ENCODE peak calls at places on chromosomes 11 and 22, in five cellular contexts. R is astrocyte, P is tibial artery, N is neural progenitor cell, Z is A549. Q is an unnamed sample. For H3K4me1, the result is how much of the 10 kb centered on the place peaks cover.

GRCh38 chr11:6488342-6488741 is 7.0 kb downstream of the TIMM10B start:
- DNase-seq in R (no peak), P (no peak), N (no peak), Z (no peak), Q (no peak)

GRCh38 chr11:28649922-28650321 is 541.7 kb downstream of the METTL15 start:
- DNase-seq in R (peak), P (no peak), N (no peak), Z (no peak), Q (no peak)

GRCh38 chr22:28075260-28075981 is 156.4 kb upstream of the PITPNB start:
- DNase-seq in R (peak), P (no peak), N (no peak), Z (peak), Q (peak)

GRCh38 chr11:122780296-122780949 is 57.9 kb upstream of the CRTAM start:
- DNase-seq in R (no peak), P (no peak), N (no peak), Z (no peak), Q (no peak)

GRCh38 chr11:19557185-19557584 is 155.5 kb upstream of the NAV2 start:
- DNase-seq in R (no peak), P (no peak), N (no peak), Z (no peak), Q (no peak)

GRCh38 chr11:113549061-113549460 is 73.9 kb upstream of the DRD2 start:
- DNase-seq in R (no peak), P (no peak), N (no peak), Z (no peak), Q (no peak)

GRCh38 chr11:123601136-123601535 is 53.3 kb downstream of the SCN3B start:
- DNase-seq in R (no peak), P (no peak), N (no peak), Z (no peak), Q (no peak)

GRCh38 chr22:40597541-40598453 is 38.7 kb downstream of the MRTFA start:
- DNase-seq in R (peak), P (no peak), N (no peak), Z (no peak), Q (no peak)

GRCh38 chr11:87263979-87264378 is 226.2 kb downstream of the TMEM135 start:
- DNase-seq in R (no peak), P (no peak), N (no peak), Z (no peak), Q (no peak)

GRCh38 chr11:60912851-60913550 is 957 bp upstream of the TMEM109 start:
- DNase-seq in R (no peak), P (peak), N (peak), Z (no peak), Q (no peak)

GRCh38 chr11:60915250-60915914 is 1.4 kb downstream of the TMEM109 start:
- DNase-seq in R (peak), P (peak), N (peak), Z (peak), Q (peak)

GRCh38 chr11:60912223-60912850 is 1.6 kb upstream of the TMEM109 start:
- DNase-seq in R (no peak), P (peak), N (peak), Z (no peak), Q (no peak)

GRCh38 chr11:60914620-60915249 is 777 bp downstream of the TMEM109 start:
- DNase-seq in R (peak), P (no peak), N (peak), Z (peak), Q (peak)

GRCh38 chr11:60913793-60914619 is at the start of gene TMEM109:
- DNase-seq in R (peak), P (peak), N (peak), Z (peak), Q (peak)
- H3K4me1 ChIP-seq in R (under half), P (under half), N (under half), Z (under half), Q (under half)

GRCh38 chr11:47950396-47950795 is 30.0 kb upstream of the PTPRJ start:
- DNase-seq in R (no peak), P (no peak), N (no peak), Z (no peak), Q (no peak)
- H3K4me1 ChIP-seq in R (under half), P (under half), N (under half), Z (under half), Q (under half)

DNA sequence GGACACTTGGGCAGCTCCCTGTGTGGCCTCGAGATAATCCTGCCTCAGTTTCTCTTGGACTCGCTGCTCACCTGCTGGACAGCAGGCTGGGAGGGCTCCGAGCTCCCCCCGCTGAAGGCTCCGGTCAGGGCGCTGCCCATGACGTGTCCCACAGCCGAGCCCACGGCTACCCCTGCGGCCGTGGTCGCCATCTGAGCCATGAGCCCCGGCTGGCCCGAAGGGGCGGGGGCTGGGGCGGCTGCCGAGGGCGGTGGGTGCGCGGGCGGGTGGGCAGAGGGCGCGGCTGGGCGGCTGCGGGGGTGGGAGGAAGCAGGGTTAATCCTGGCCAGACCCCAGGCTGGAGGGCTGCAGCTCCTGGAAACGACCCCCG is 484 bp downstream of the CHCHD10 start:
- DNase-seq in R (no peak), P (no peak), N (peak), Z (no peak), Q (no peak)
- H3K4me1 ChIP-seq in R (under half), P (half or more), N (under half), Z (under half), Q (under half)

GRCh38 chr22:30877662-30878515 is 90.7 kb downstream of the MORC2 start:
- DNase-seq in R (no peak), P (peak), N (no peak), Z (no peak), Q (no peak)

GRCh38 chr22:30876925-30877553 is 91.5 kb downstream of the MORC2 start:
- DNase-seq in R (peak), P (peak), N (no peak), Z (no peak), Q (peak)

GRCh38 chr22:30875481-30876215 is 92.9 kb downstream of the MORC2 start:
- DNase-seq in R (no peak), P (peak), N (no peak), Z (no peak), Q (peak)

GRCh38 chr22:30874431-30875370 is 93.9 kb downstream of the MORC2 start:
- DNase-seq in R (no peak), P (peak), N (no peak), Z (no peak), Q (no peak)

DNA sequence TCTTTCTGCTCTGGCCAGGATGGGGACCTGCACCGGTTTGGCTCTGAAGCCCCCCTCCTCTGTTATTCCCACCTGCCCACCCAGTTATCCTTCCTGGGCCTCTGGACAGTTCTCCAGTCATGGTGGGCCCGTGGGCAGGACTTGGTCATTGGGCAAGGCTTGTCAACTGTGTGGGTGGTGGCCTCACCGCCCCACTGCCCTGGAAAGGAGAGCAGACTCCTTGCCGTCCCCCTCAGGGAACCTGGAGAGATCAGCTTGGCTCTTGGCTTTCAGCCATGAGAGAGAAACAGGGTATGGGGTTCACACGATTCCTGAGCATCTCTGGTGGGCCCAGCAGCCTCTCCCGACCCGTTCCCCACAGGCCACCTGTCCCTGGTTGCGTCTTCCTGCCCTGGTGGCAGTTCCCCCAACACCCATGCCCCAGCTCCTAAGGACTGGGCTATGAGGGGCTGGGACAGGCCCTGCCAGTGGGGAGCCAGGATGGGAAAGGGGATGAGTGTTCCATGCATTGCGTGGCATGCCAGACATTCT is 92.3 kb downstream of the MORC2 start:
- DNase-seq in R (no peak), P (peak), N (no peak), Z (no peak), Q (no peak)
- H3K4me1 ChIP-seq in R (under half), P (under half), N (under half), Z (under half), Q (under half)

DNA sequence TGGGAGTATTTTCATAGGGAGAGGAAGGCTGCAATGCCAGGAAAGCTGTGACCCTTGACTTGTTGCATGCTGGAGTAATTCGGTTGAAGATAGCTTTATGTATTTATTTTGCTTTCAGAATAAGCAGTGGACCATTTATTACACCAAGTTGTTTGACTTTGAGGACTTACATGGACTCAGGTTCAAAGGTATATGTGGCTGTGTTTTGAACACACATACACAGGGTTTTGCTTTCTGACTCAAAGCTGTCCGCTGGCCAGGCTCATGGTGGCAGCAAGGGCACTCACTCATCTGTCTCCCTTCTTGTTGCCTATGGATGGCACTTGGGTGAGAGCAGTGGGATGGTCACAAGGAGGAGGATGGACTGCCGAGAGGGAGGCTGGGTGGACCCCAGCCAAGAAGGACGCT is 6.5 kb downstream of the TIMP3 start:
- DNase-seq in R (no peak), P (peak), N (no peak), Z (no peak), Q (no peak)
- H3K4me1 ChIP-seq in R (under half), P (under half), N (under half), Z (under half), Q (under half)

GRCh38 chr22:20231499-20232236 is 36.5 kb downstream of the RTN4R start:
- DNase-seq in R (no peak), P (no peak), N (no peak), Z (no peak), Q (no peak)

GRCh38 chr22:20232781-20233180 is 35.3 kb downstream of the RTN4R start:
- DNase-seq in R (no peak), P (no peak), N (no peak), Z (no peak), Q (no peak)

GRCh38 chr22:20233351-20234313 is 34.5 kb downstream of the RTN4R start:
- DNase-seq in R (no peak), P (no peak), N (no peak), Z (no peak), Q (no peak)

GRCh38 chr22:20230777-20231420 is 37.2 kb downstream of the RTN4R start:
- DNase-seq in R (no peak), P (no peak), N (no peak), Z (no peak), Q (no peak)

GRCh38 chr22:20232237-20232598 is 35.9 kb downstream of the RTN4R start:
- DNase-seq in R (no peak), P (no peak), N (no peak), Z (no peak), Q (no peak)
- H3K4me1 ChIP-seq in R (under half), P (under half), N (under half), Z (under half), Q (under half)

DNA sequence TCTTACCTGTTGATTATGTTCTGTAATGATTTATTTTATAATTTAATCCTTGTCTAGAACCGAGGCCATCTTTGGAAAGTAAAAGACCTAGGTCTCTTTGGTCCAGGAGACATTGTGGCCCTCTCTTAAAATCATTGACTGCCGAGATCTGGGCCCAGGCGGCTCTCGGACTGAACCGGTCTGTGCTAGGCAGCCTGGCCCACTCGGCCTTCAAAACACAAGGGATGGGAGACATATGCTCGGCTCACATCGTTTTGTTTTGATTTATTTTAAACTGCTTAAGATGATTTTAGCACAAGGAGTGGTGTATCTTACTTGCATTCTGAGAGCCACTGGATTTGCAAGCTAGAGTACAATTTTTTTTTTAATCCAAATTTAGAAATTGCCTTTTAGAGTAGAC is 80.2 kb upstream of the WNT7B start:
- DNase-seq in R (peak), P (peak), N (no peak), Z (no peak), Q (peak)
- H3K4me1 ChIP-seq in R (half or more), P (half or more), N (under half), Z (under half), Q (under half)

GRCh38 chr22:44363214-44363979 is 50.6 kb upstream of the SHISAL1 start:
- DNase-seq in R (peak), P (peak), N (no peak), Z (peak), Q (peak)
- H3K4me1 ChIP-seq in R (under half), P (half or more), N (under half), Z (half or more), Q (under half)

GRCh38 chr11:67264260-67264659 is 2.0 kb upstream of the GRK2 start:
- DNase-seq in R (no peak), P (no peak), N (no peak), Z (no peak), Q (no peak)

GRCh38 chr11:67266424-67267187 is at the start of gene GRK2:
- DNase-seq in R (no peak), P (peak), N (peak), Z (peak), Q (peak)

GRCh38 chr11:67264886-67265632 is 1.2 kb upstream of the GRK2 start:
- DNase-seq in R (no peak), P (no peak), N (no peak), Z (no peak), Q (peak)

GRCh38 chr11:67267188-67268035 is 1.1 kb downstream of the GRK2 start:
- DNase-seq in R (no peak), P (peak), N (no peak), Z (no peak), Q (peak)

DNA sequence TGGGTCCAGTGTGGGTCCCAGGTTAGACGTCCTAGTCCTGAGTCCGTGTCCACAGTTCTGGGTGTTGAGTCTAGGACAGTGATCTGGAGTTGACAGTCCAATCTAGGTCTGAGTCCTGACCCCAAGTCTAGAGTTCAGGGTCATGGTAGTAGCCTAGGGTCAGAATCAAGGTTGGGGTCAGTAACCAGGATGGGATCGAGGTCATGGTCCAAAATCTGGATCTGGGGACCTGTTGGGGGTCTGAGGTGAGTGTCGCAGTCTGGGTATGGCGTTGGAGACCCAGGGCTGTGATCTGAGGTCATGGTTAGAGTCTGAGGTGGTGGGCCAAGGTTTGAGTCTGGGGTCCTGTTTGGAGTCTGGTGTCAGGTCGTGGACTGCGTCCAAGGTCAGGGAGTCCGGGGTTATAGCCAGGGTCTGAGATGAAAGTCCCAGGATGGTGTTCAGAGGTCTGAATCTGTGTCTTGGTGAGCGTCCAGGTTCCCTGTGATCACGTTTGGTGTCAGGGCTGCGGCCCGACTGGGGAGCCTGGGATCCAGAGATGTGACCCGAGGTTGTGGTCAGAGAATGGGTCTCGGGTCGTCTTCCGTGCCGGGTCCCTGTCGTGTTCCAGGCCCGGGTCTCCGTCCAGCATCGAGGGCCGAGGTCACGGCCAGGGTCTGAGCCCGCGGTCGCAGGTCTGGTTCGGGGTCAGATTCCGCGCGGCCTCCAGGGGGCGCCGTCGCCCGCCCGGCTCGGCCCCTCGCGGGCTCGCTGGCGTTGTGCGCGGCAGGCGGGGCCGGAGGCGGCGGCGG is 445 bp upstream of the GRK2 start:
- DNase-seq in R (no peak), P (peak), N (peak), Z (peak), Q (peak)
- H3K4me1 ChIP-seq in R (under half), P (half or more), N (under half), Z (under half), Q (under half)

GRCh38 chr11:74013141-74013540 is 4.3 kb upstream of the UCP3 start:
- DNase-seq in R (no peak), P (no peak), N (no peak), Z (no peak), Q (no peak)

GRCh38 chr11:74017631-74018030 is 8.7 kb upstream of the UCP3 start:
- DNase-seq in R (no peak), P (no peak), N (no peak), Z (no peak), Q (no peak)

GRCh38 chr11:74014880-74015279 is 6.0 kb upstream of the UCP3 start:
- DNase-seq in R (no peak), P (no peak), N (no peak), Z (no peak), Q (no peak)

GRCh38 chr11:74018331-74019005 is 9.6 kb upstream of the UCP3 start:
- DNase-seq in R (peak), P (peak), N (no peak), Z (no peak), Q (peak)

DNA sequence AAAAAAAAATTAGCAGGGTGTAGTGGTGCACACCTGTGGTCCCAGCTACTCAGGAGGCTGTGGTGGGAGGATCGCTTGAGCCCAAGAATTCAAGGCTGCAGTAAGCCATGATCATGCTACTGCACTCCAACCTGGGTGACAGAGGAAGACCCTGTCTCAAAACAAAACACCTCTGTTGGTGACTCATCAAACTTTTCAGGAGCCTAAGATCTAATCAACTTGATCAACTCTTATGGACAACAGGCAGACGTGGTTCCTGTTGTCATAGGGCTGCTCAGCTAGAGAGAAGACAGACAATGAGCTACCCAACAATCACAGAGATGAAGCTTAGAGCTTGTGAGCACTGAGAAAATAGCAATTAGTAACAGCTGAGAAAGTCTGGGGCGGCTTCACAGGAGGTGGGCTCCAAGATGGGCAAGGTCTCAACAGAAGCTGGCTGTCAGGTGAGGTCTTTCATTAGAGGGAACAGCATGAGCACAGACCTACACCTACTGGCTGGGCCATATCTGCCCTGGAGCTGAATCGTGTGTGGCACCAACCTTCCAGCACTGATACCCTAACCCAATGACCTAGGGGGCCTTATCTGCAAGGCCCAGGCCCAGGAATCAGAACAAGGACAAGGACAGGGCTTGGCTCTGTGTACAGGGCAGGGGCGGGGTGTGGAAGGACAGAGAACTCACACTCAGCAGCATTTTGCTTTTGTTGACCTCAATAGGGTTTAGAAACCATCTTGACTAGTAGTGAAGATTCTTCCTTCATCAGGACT is 7.2 kb upstream of the UCP3 start:
- DNase-seq in R (no peak), P (no peak), N (no peak), Z (no peak), Q (no peak)
- H3K4me1 ChIP-seq in R (under half), P (under half), N (under half), Z (under half), Q (under half)